ENCODE peak calls at places on chromosomes 3 and 15, in four cellular contexts. L is activated B cell treated with CpG ODN at 0.5 μM for 24 hours, B is heart left ventricle, N is H9. D is an unnamed sample.

GRCh38 chr3:168251371-168251770 is 155.6 kb upstream of the GOLIM4 start:
- DNase-seq in N (no peak), B (no peak), L (no peak), D (no peak)

GRCh38 chr15:96362001-96362758 is 31.7 kb downstream of the NR2F2 start:
- DNase-seq in N (no peak), L (no peak), B (no peak), D (no peak)

GRCh38 chr3:100928638-100929428 is 64.4 kb downstream of the ABI3BP start:
- DNase-seq in N (no peak), B (peak; percentile 16), L (no peak), D (peak; percentile 66)

GRCh38 chr3:101623656-101624055 is 49.7 kb downstream of the PCNP start:
- DNase-seq in N (no peak), B (no peak), L (no peak), D (no peak)

GRCh38 chr3:135991621-135992020 is 26.1 kb downstream of the PPP2R3A start:
- DNase-seq in B (no peak), N (no peak), L (no peak), D (no peak)

GRCh38 chr15:92807971-92808571 is 92.1 kb upstream of the CHD2 start:
- DNase-seq in L (no peak), B (no peak), N (no peak), D (no peak)

GRCh38 chr3:187738089-187738399 is 7.2 kb downstream of the BCL6 start:
- DNase-seq in N (no peak), L (no peak), B (no peak), D (no peak)

GRCh38 chr3:64084640-64085039 is 61.3 kb upstream of the PSMD6 start:
- DNase-seq in L (no peak), B (no peak), N (no peak), D (no peak)

GRCh38 chr3:158731938-158732855 is at the start of gene RARRES1:
- DNase-seq in B (peak; percentile 66), L (peak; percentile 26), N (peak; percentile 55), D (no peak)

GRCh38 chr3:171018151-171018935 is 8.2 kb downstream of the SLC2A2 start:
- DNase-seq in L (no peak), N (peak; percentile 47), B (no peak), D (no peak)

GRCh38 chr3:49025005-49025792 is 3.3 kb downstream of the NDUFAF3 start:
- DNase-seq in N (no peak), L (no peak), B (no peak), D (no peak)

GRCh38 chr15:40825661-40826088 is 2.8 kb downstream of the PPP1R14D start:
- DNase-seq in B (no peak), N (no peak), L (no peak), D (no peak)

GRCh38 chr15:50854594-50855490 is 53.6 kb upstream of the AP4E1 start:
- DNase-seq in B (no peak), L (no peak), N (no peak), D (no peak)

GRCh38 chr3:181899702-181900101 is 188.0 kb downstream of the SOX2 start:
- DNase-seq in B (no peak), L (no peak), N (no peak), D (no peak)

GRCh38 chr3:46997453-46998091 is 18.1 kb downstream of the NBEAL2 start:
- DNase-seq in N (no peak), B (no peak), L (no peak), D (no peak)

GRCh38 chr3:46998852-46999515 is 19.5 kb downstream of the NBEAL2 start:
- DNase-seq in B (no peak), N (no peak), L (no peak), D (no peak)

GRCh38 chr3:46999516-47000197 is 20.2 kb downstream of the NBEAL2 start:
- DNase-seq in B (no peak), L (no peak), N (no peak), D (no peak)

GRCh38 chr3:46996689-46997452 is 17.4 kb downstream of the NBEAL2 start:
- DNase-seq in B (no peak), L (no peak), N (no peak), D (no peak)

GRCh38 chr3:46998121-46998851 is 18.8 kb downstream of the NBEAL2 start:
- DNase-seq in N (peak; percentile 93), B (peak; percentile 67), L (peak; percentile 72), D (no peak)
- TF ChIP-seq CTCF in N (peak; percentile 95), B (peak; percentile 73), L (peak; percentile 24), D (peak; percentile 87)

GRCh38 chr15:23629234-23629805 is 18.3 kb downstream of the MAGEL2 start:
- DNase-seq in L (no peak), B (no peak), N (no peak), D (no peak)
- TF ChIP-seq CTCF in L (no peak), B (peak; percentile 6), N (peak; percentile 68), D (peak; percentile 25)

DNA sequence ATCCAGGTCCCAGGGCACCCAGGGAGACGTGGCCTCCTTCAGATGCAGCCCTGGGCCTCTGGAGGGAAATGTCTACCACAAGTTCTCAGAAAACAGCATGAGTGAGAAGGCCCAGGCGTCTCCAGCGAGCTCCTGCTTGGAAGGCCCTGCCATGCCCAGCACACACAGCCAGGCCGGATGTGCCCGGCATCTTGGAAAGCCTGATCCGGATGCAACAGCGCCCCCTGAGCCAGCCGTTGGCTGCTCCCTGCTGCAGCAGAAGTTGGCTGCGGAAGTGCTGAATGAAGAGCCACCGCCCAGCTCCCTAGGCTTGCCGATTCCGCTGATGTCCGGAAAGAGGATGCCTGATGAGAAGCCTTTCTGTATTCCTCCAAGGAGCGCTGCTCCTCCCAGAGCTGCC is 856 bp downstream of the NPAP1 start:
- DNase-seq in B (no peak), L (no peak), N (peak; percentile 78), D (no peak)
- TF ChIP-seq CTCF in B (no peak), L (no peak), N (peak; percentile 64), D (no peak)

GRCh38 chr15:69410290-69410874 is 3.8 kb upstream of the KIF23 start:
- DNase-seq in B (no peak), L (no peak), N (peak; percentile 51), D (no peak)
- TF ChIP-seq CTCF in B (peak; percentile 14), L (no peak), N (peak; percentile 48), D (peak; percentile 24)

GRCh38 chr15:88574646-88575045 is 28.2 kb upstream of the DET1 start:
- DNase-seq in L (no peak), N (no peak), B (no peak), D (no peak)
- TF ChIP-seq CTCF in L (no peak), N (no peak), B (no peak), D (no peak)

GRCh38 chr15:28058082-28058481 is 41.0 kb downstream of the OCA2 start:
- DNase-seq in L (no peak), N (no peak), B (no peak), D (no peak)

DNA sequence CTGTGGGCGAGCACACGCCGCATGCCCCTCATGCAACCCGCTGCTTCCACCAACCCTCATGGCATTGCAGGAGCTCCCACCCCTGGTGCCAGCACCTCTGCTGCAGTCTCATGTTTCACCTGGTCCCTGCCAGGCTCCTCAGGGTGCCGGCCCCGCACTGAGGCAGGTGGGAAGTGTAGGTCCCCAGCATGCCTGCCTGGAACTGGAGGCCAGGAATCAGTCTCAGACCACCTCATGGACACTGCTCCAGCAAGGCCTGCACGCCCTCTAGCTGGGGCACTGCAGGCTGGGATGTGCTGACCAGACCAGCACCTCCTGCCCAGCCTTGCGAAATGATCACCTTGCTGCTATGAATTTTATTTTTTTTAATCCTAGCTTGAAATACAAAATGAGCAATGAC is 39.1 kb downstream of the OCA2 start:
- DNase-seq in N (no peak), B (no peak), L (no peak), D (no peak)
- TF ChIP-seq CTCF in N (no peak), B (no peak), L (no peak), D (no peak)

GRCh38 chr3:142152349-142152748 is 3.0 kb upstream of the TFDP2 start:
- DNase-seq in B (no peak), L (no peak), N (peak; percentile 39), D (no peak)
- TF ChIP-seq CTCF in B (no peak), L (no peak), N (peak; percentile 59), D (no peak)

D was measured in right atrium auricular region.